ENCODE peak calls at places on chromosomes 5 and 9, in five cellular contexts. B is heart left ventricle, K is choroid plexus epithelial cell, T is NCI-H2029 treated with DMSO at 0.1 percent for 48 hours, W is HT1080. F is an unnamed sample.
A peak's percentile ranks its signal among the peaks of the same experiment; 100 is the strongest.

GRCh38 chr9:138067594-138068367 is 190.2 kb downstream of the CACNA1B start:
- DNase-seq in B (peak; percentile 5), K (no peak), T (no peak), W (no peak), F (no peak)

GRCh38 chr9:98318834-98319478 is 63.5 kb upstream of the TBC1D2 start:
- DNase-seq in B (no peak), K (no peak), T (no peak), W (peak; percentile 59), F (peak; percentile 55)

GRCh38 chr5:168699002-168699401 is 119.8 kb upstream of the PANK3 start:
- DNase-seq in B (no peak), K (no peak), T (no peak), W (no peak), F (no peak)

GRCh38 chr5:10133830-10134229 is 115.9 kb downstream of the ATPSCKMT start:
- DNase-seq in B (no peak), K (peak; percentile 47), T (no peak), W (no peak), F (peak; percentile 22)

GRCh38 chr5:172443441-172444109 is 10.8 kb downstream of the SH3PXD2B start:
- DNase-seq in B (peak; percentile 90), K (peak; percentile 95), T (peak; percentile 70), W (peak; percentile 90), F (peak; percentile 99)

GRCh38 chr9:133141833-133142594 is 21.0 kb upstream of the RALGDS start:
- DNase-seq in B (no peak), K (no peak), T (peak; percentile 59), W (no peak), F (no peak)

GRCh38 chr9:115327441-115328122 is 209.6 kb upstream of the TNC start:
- DNase-seq in B (no peak), K (peak; percentile 17), T (no peak), W (no peak), F (no peak)

GRCh38 chr5:143402464-143403356 is 776 bp downstream of the NR3C1 start:
- DNase-seq in B (peak; percentile 86), K (peak; percentile 61), T (no peak), W (no peak), F (peak; percentile 29)

GRCh38 chr5:108339220-108339619 is 42.7 kb downstream of the FBXL17 start:
- DNase-seq in B (no peak), K (no peak), T (no peak), W (no peak), F (no peak)

GRCh38 chr5:171808453-171808852 is 22.8 kb downstream of the SMIM23 start:
- DNase-seq in B (no peak), K (no peak), T (no peak), W (no peak), F (no peak)

GRCh38 chr5:132074091-132074771 is 642 bp downstream of the CSF2 start:
- DNase-seq in B (peak; percentile 25), K (no peak), T (no peak), W (no peak), F (no peak)

GRCh38 chr9:16828335-16829281 is 41.9 kb downstream of the BNC2 start:
- DNase-seq in B (peak; percentile 60), K (peak; percentile 54), T (no peak), W (peak; percentile 11), F (peak; percentile 94)

GRCh38 chr5:140111043-140111858 is 2.7 kb upstream of the PURA start:
- DNase-seq in B (no peak), K (no peak), T (no peak), W (no peak), F (peak; percentile 68)

GRCh38 chr5:124747770-124748686 is 1.6 kb upstream of the ZNF608 start:
- DNase-seq in B (no peak), K (peak; percentile 51), T (peak; percentile 90), W (no peak), F (peak; percentile 39)

GRCh38 chr5:163269624-163270023 is 167.8 kb upstream of the CCNG1 start:
- DNase-seq in B (no peak), K (no peak), T (no peak), W (no peak), F (peak; percentile 1)

GRCh38 chr5:103098993-103099392 is 20.9 kb downstream of the GIN1 start:
- DNase-seq in B (no peak), K (peak; percentile 13), T (no peak), W (no peak), F (no peak)

GRCh38 chr5:98556707-98557106 is 216.8 kb upstream of the RGMB start:
- DNase-seq in B (no peak), K (peak; percentile 52), T (no peak), W (no peak), F (no peak)

GRCh38 chr5:168672016-168672415 is 92.8 kb upstream of the PANK3 start:
- DNase-seq in B (no peak), K (no peak), T (no peak), W (no peak), F (no peak)

GRCh38 chr5:121384359-121384758 is 467.3 kb upstream of the FTMT start:
- DNase-seq in B (no peak), K (no peak), T (no peak), W (no peak), F (no peak)

GRCh38 chr9:87157366-87158031 is 210.2 kb upstream of the GAS1 start:
- DNase-seq in B (no peak), K (no peak), T (peak; percentile 21), W (peak; percentile 20), F (no peak)

GRCh38 chr9:126986506-126986951 is 71.9 kb downstream of the RALGPS1 start:
- DNase-seq in B (no peak), K (no peak), T (no peak), W (peak; percentile 36), F (peak; percentile 53)

GRCh38 chr9:128689820-128690683 is 1.0 kb downstream of the SET start:
- DNase-seq in B (peak; percentile 63), K (no peak), T (peak; percentile 12), W (peak; percentile 33), F (peak; percentile 36)

GRCh38 chr9:27367175-27367798 is 70.3 kb upstream of the EQTN start:
- DNase-seq in B (no peak), K (no peak), T (no peak), W (no peak), F (no peak)

GRCh38 chr9:78103971-78104433 is 72.4 kb upstream of the GNAQ start:
- DNase-seq in B (no peak), K (no peak), T (no peak), W (no peak), F (no peak)

GRCh38 chr5:5231576-5231975 is 91.4 kb downstream of the ADAMTS16 start:
- DNase-seq in B (no peak), K (no peak), T (no peak), W (no peak), F (peak; percentile 15)

GRCh38 chr5:135478938-135479337 is 26.8 kb upstream of the TIFAB start:
- DNase-seq in B (no peak), K (no peak), T (no peak), W (no peak), F (no peak)

GRCh38 chr9:8408575-8409190 is 609.1 kb upstream of the DMAC1 start:
- DNase-seq in B (no peak), K (no peak), T (no peak), W (no peak), F (no peak)

GRCh38 chr5:125257057-125257970 is 510.9 kb upstream of the ZNF608 start:
- DNase-seq in B (no peak), K (peak; percentile 39), T (peak; percentile 56), W (no peak), F (no peak)

GRCh38 chr9:114470581-114470980 is 34.7 kb downstream of the WHRN start:
- DNase-seq in B (no peak), K (no peak), T (no peak), W (no peak), F (no peak)

GRCh38 chr5:145484195-145484594 is 350.9 kb downstream of the PRELID2 start:
- DNase-seq in B (no peak), K (peak; percentile 78), T (no peak), W (peak; percentile 72), F (peak; percentile 35)

GRCh38 chr5:50968296-50969206 is 302.1 kb downstream of the PARP8 start:
- DNase-seq in B (no peak), K (no peak), T (peak; percentile 24), W (no peak), F (no peak)

GRCh38 chr5:89213584-89213983 is 330.6 kb upstream of the MEF2C start:
- DNase-seq in B (no peak), K (peak; percentile 85), T (peak; percentile 3), W (no peak), F (peak; percentile 80)

GRCh38 chr9:68631811-68632210 is 73.2 kb upstream of the PIP5K1B start:
- DNase-seq in B (no peak), K (no peak), T (no peak), W (no peak), F (no peak)

GRCh38 chr5:1204693-1205242 is 3.4 kb downstream of the SLC6A19 start:
- DNase-seq in B (peak; percentile 28), K (peak; percentile 51), T (no peak), W (peak; percentile 49), F (peak; percentile 41)

GRCh38 chr9:76180541-76180940 is 213.7 kb downstream of the RFK start:
- DNase-seq in B (no peak), K (peak; percentile 71), T (peak; percentile 73), W (peak; percentile 40), F (no peak)

GRCh38 chr5:100772548-100772947 is 130.5 kb downstream of the ST8SIA4 start:
- DNase-seq in B (no peak), K (no peak), T (no peak), W (no peak), F (no peak)